ENCODE peak calls at places on chromosomes 16 and 17, in nine cellular contexts. F is stomach, A is suprapubic skin, S is transverse colon, V is HepG2, M is GM12878, Z is K562, H is sigmoid colon, K is esophagus muscularis mucosa. X is an unnamed sample.

GRCh38 chr17:1362065-1362848 is 37.8 kb downstream of the YWHAE start:
- DNase-seq in F (no peak), A (no peak), S (no peak), V (no peak), M (no peak), Z (no peak), H (no peak), K (no peak), X (no peak)

GRCh38 chr17:59124665-59125064 is 18.0 kb upstream of the TRIM37 start:
- DNase-seq in F (no peak), A (no peak), S (no peak), V (no peak), M (peak), Z (no peak), H (no peak), K (no peak), X (no peak)

GRCh38 chr16:15749371-15749770 is 99.3 kb downstream of the NDE1 start:
- DNase-seq in F (no peak), A (no peak), S (no peak), V (no peak), M (no peak), Z (no peak), H (no peak), K (no peak), X (no peak)

GRCh38 chr17:77449373-77449907 is 308.7 kb downstream of the SEC14L1 start:
- DNase-seq in F (no peak), A (no peak), S (no peak), V (no peak), M (no peak), Z (no peak), H (no peak), K (no peak), X (no peak)

GRCh38 chr17:36674278-36674650 is 72.9 kb downstream of the MRM1 start:
- DNase-seq in F (no peak), A (no peak), S (peak), V (no peak), M (no peak), Z (no peak), H (no peak), K (no peak), X (no peak)

GRCh38 chr17:77324227-77324626 is 183.5 kb downstream of the SEC14L1 start:
- DNase-seq in F (peak), A (peak), S (no peak), V (no peak), M (no peak), Z (no peak), H (peak), K (no peak), X (no peak)

GRCh38 chr16:51426276-51426675 is 275.2 kb upstream of the SALL1 start:
- DNase-seq in F (no peak), A (no peak), S (no peak), V (no peak), M (no peak), Z (no peak), H (no peak), K (no peak), X (no peak)

GRCh38 chr16:75025766-75026165 is 26.9 kb downstream of the ZNRF1 start:
- DNase-seq in F (no peak), A (no peak), S (no peak), V (no peak), M (no peak), Z (peak), H (no peak), K (no peak), X (no peak)

GRCh38 chr16:12459401-12459791 is 344.3 kb downstream of the CPPED1 start:
- DNase-seq in F (peak), A (no peak), S (peak), V (no peak), M (no peak), Z (no peak), H (peak), K (no peak), X (peak)

GRCh38 chr16:46620265-46621005 is 744 bp downstream of the SHCBP1 start:
- DNase-seq in F (no peak), A (no peak), S (no peak), V (no peak), M (no peak), Z (peak), H (no peak), K (no peak), X (no peak)

GRCh38 chr17:8153550-8153956 is 1.3 kb upstream of the PER1 start:
- DNase-seq in F (peak), A (peak), S (peak), V (peak), M (no peak), Z (peak), H (peak), K (peak), X (peak)

GRCh38 chr16:50862818-50863672 is 121.2 kb downstream of the CYLD start:
- DNase-seq in F (no peak), A (no peak), S (no peak), V (no peak), M (no peak), Z (no peak), H (no peak), K (peak), X (peak)

GRCh38 chr17:27424516-27424915 is 31.7 kb upstream of the KSR1 start:
- DNase-seq in F (no peak), A (no peak), S (no peak), V (no peak), M (no peak), Z (no peak), H (no peak), K (no peak), X (no peak)

GRCh38 chr16:29790183-29790948 is at the start of gene KIF22:
- DNase-seq in F (peak), A (peak), S (peak), V (peak), M (peak), Z (peak), H (peak), K (peak), X (peak)

GRCh38 chr16:12498077-12498476 is 305.6 kb downstream of the CPPED1 start:
- DNase-seq in F (no peak), A (no peak), S (no peak), V (no peak), M (no peak), Z (no peak), H (peak), K (no peak), X (no peak)

GRCh38 chr16:14409563-14409962 is 220.5 kb downstream of the PARN start:
- DNase-seq in F (no peak), A (peak), S (peak), V (peak), M (no peak), Z (no peak), H (peak), K (no peak), X (no peak)

GRCh38 chr17:32258383-32259121 is 7.1 kb upstream of the RHBDL3 start:
- DNase-seq in F (no peak), A (no peak), S (no peak), V (no peak), M (no peak), Z (no peak), H (no peak), K (no peak), X (no peak)

GRCh38 chr17:63531022-63531965 is 8.1 kb downstream of the KCNH6 start:
- DNase-seq in F (no peak), A (no peak), S (no peak), V (peak), M (no peak), Z (no peak), H (no peak), K (no peak), X (no peak)

GRCh38 chr17:63535640-63536039 is 12.5 kb downstream of the KCNH6 start:
- DNase-seq in F (no peak), A (no peak), S (no peak), V (no peak), M (no peak), Z (no peak), H (peak), K (no peak), X (no peak)

GRCh38 chr17:63534078-63534570 is 11.0 kb downstream of the KCNH6 start:
- DNase-seq in F (no peak), A (no peak), S (no peak), V (no peak), M (no peak), Z (no peak), H (no peak), K (no peak), X (no peak)

GRCh38 chr17:63534816-63535455 is 11.8 kb downstream of the KCNH6 start:
- DNase-seq in F (no peak), A (no peak), S (no peak), V (no peak), M (no peak), Z (no peak), H (no peak), K (no peak), X (no peak)

GRCh38 chr17:63533433-63534077 is 10.4 kb downstream of the KCNH6 start:
- DNase-seq in F (no peak), A (no peak), S (no peak), V (no peak), M (no peak), Z (no peak), H (no peak), K (no peak), X (peak)
- TF ChIP-seq EP300 in F (no peak), A (no peak), S (no peak), V (no peak), M (no peak), Z (no peak), H (no peak), K (no peak), X (no peak)

DNA sequence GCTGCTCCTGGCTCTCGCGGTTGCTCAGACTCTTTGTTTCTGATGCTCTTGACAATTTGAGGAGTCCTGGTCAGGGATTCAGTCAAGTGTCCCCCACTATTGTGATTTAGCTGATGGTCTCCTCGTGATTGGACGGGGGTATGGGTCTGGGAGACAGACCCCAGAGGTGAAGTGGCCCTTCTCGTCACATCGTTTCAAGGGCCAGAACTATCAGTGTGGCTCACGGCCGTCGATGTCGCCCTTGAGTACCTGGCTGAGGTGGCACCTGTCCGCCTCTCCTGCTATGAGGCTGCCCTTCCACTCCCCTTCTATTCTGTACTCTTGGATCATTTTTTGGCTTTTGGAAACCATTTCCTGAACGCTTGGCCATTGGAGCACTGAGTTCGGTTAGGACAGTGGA is 7.4 kb upstream of the MEAK7 start:
- DNase-seq in F (no peak), A (peak), S (no peak), V (no peak), M (no peak), Z (no peak), H (peak), K (no peak), X (no peak)
- H3K27ac ChIP-seq in F (no peak), A (no peak), S (no peak), V (no peak), M (peak), Z (no peak), H (no peak), K (no peak), X (no peak)

DNA sequence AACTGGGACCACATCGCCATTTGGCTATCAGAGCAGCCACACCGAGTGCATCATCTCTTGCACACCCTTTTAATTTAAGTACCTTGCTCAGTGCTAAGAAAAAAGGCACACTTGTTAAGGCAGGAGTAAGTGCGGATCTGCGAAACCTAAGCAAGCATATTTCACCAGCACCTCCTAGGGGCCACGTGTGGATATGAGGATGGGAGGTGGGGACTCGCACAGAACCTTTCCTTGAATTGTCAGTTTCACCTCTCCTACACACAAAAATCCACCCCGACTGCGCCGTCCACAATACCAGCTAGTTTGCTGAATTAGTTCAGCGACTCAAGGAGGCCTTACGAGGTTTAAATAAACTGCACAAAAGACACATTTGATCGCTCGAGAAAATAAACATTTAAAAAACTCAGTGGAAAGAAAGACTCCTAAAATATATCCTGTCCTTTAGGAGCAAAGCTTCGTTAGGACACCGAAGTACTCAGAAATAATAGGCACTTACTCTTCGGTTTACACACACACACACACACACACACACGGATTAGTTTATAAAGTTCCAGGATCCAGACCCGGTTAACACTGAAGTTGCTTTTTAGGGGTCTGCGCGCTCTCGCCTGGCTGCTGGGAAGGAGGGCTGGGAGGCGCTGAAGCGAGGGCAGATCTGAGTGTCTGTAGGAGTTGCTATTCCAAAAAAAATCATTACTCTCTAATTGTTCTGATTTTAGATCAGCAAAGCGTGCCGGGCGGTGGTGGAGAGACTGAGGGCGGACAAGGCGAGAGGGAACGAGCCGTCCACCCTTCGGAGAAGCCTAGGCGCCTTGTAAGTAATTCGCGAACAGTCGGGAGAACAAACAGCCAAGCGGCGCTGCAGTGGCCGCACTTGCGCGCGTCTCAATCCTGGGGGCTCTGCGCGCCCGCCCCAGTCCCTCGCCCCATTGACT is 1.0 kb upstream of the KCNJ2 start:
- DNase-seq in F (peak), A (peak), S (peak), V (no peak), M (no peak), Z (peak), H (peak), K (peak), X (no peak)
- TF ChIP-seq POLR2AphosphoS5 in F (peak), A (no peak), S (no peak), V (no peak), M (no peak), Z (no peak), H (no peak), K (peak), X (peak)

GRCh38 chr17:67520282-67520906 is 143.3 kb downstream of the PITPNC1 start:
- DNase-seq in F (no peak), A (peak), S (peak), V (no peak), M (no peak), Z (no peak), H (peak), K (no peak), X (peak)
- TF ChIP-seq EP300 in F (no peak), A (no peak), S (no peak), V (no peak), M (no peak), Z (no peak), H (no peak), K (no peak), X (no peak)

GRCh38 chr16:48972236-48972635 is 309.4 kb downstream of the CBLN1 start:
- DNase-seq in F (no peak), A (no peak), S (no peak), V (no peak), M (no peak), Z (no peak), H (no peak), K (no peak), X (no peak)
- H3K27ac ChIP-seq in F (no peak), A (no peak), S (no peak), V (no peak), M (no peak), Z (no peak), H (no peak), K (no peak), X (no peak)

DNA sequence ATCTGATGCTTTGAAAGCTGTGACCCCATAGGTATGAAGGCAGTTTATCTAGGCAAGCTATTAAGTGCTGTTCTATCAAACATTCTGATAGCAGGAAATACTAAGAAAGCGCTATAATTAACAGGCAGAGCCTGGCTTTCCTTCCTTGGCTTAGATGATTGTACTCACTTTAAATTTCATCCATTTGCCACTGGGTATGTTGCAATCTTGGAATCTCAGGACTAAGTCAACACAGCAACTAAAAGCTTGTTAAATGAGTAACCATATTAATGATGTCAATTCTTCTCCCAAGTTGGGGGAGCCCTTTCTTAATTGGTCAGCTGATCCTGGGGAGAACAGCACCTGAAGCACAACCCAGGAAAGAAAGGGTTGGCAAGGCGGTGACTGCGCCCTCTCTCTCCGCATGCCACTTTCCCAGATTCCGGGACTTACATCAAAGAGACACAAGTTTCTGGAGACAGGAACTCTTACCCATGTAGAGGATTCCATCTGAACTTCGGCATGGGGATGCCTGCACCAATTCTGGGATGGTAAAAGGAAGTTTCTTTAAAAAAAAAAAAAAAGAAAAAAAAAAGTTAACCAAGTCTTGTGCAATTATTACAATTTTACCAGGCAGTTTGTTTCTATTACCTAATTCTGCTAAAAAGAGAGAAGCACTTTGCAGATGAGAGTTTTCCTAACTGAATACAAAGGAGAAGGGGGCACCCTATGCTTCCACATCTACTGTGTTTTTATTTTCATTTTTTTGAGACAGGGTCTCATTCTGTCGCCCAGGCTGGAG is 54.5 kb upstream of the ICAM2 start:
- DNase-seq in F (peak), A (no peak), S (no peak), V (peak), M (no peak), Z (no peak), H (no peak), K (no peak), X (peak)
- TF ChIP-seq POLR2AphosphoS5 in F (peak), A (no peak), S (no peak), V (no peak), M (no peak), Z (no peak), H (no peak), K (no peak), X (peak)

X was measured in upper lobe of left lung.